ENCODE peak calls at places on chromosomes 11 and 22, in ten cellular contexts. B, X, P, A, C, V, R, L, F and K are unnamed samples.

GRCh38 chr11:130449246-130449990 is 973 bp downstream of the ADAMTS15 start:
- DNase-seq in V (no peak), R (peak), X (peak), B (no peak), F (no peak), L (no peak), A (peak), P (no peak), C (peak), K (no peak)

GRCh38 chr11:107859459-107860239 is 1.1 kb upstream of the SLC35F2 start:
- DNase-seq in P (peak), X (no peak), F (peak), V (no peak), L (no peak), C (peak), B (peak), R (peak), A (no peak), K (no peak)

GRCh38 chr11:34346551-34346950 is 11.3 kb downstream of the ABTB2 start:
- DNase-seq in C (no peak), X (no peak), R (no peak), A (no peak), F (no peak), B (no peak), V (no peak), L (no peak), P (no peak), K (no peak)

GRCh38 chr11:75191330-75191717 is 40.4 kb downstream of the SLCO2B1 start:
- DNase-seq in C (no peak), R (no peak), A (no peak), V (no peak), B (no peak), L (no peak), X (no peak), F (no peak), P (no peak), K (peak)

GRCh38 chr11:69387409-69387885 is 93.5 kb downstream of the MYEOV start:
- DNase-seq in B (no peak), X (no peak), R (no peak), V (no peak), A (no peak), F (no peak), P (no peak), L (no peak), C (no peak), K (no peak)

GRCh38 chr22:24207264-24208011 is 26.2 kb downstream of the SUSD2 start:
- DNase-seq in B (no peak), R (no peak), X (no peak), P (no peak), L (no peak), V (no peak), F (no peak), C (no peak), A (peak), K (no peak)

GRCh38 chr22:24021304-24021703 is 10.2 kb downstream of the CABIN1 start:
- DNase-seq in L (no peak), B (no peak), A (no peak), P (no peak), F (no peak), X (no peak), V (no peak), C (no peak), R (no peak), K (no peak)

GRCh38 chr11:132220464-132220863 is 850.0 kb downstream of the NTM start:
- DNase-seq in B (no peak), L (peak), R (no peak), V (no peak), P (no peak), X (no peak), A (peak), F (no peak), C (no peak), K (no peak)

GRCh38 chr11:6472934-6473333 is 807 bp downstream of the TRIM3 start:
- DNase-seq in R (no peak), B (no peak), A (no peak), C (no peak), X (no peak), V (no peak), L (no peak), P (no peak), F (no peak), K (no peak)

GRCh38 chr22:37218771-37219411 is 6.6 kb upstream of the SSTR3 start:
- DNase-seq in A (no peak), P (no peak), V (no peak), F (no peak), X (no peak), L (no peak), C (no peak), B (no peak), R (no peak), K (no peak)

GRCh38 chr11:123518496-123519054 is 88.5 kb downstream of the GRAMD1B start:
- DNase-seq in X (no peak), B (no peak), C (no peak), R (no peak), L (no peak), V (no peak), F (no peak), A (no peak), P (no peak), K (no peak)

GRCh38 chr11:78940500-78941225 is 366.0 kb upstream of the NARS2 start:
- DNase-seq in A (no peak), P (no peak), C (no peak), V (no peak), F (no peak), R (peak), B (peak), X (no peak), L (no peak), K (no peak)

GRCh38 chr11:76652989-76653673 is 17.4 kb downstream of the LRRC32 start:
- DNase-seq in V (no peak), L (no peak), R (no peak), C (no peak), A (no peak), P (peak), F (peak), X (no peak), B (peak), K (peak)

GRCh38 chr22:46148885-46149492 is 1.3 kb upstream of the PPARA start:
- DNase-seq in V (no peak), B (no peak), L (no peak), R (no peak), P (no peak), F (no peak), X (no peak), A (no peak), C (peak), K (no peak)

GRCh38 chr11:57536947-57537654 is at the start of gene SMTNL1:
- DNase-seq in L (no peak), X (no peak), R (no peak), V (no peak), P (peak), B (no peak), C (no peak), A (no peak), F (no peak), K (peak)

GRCh38 chr11:120786206-120786735 is 237.6 kb upstream of the TBCEL start:
- DNase-seq in X (no peak), P (no peak), L (no peak), C (no peak), V (no peak), F (no peak), A (no peak), B (no peak), R (no peak), K (no peak)

GRCh38 chr11:34052608-34053160 is 1.2 kb downstream of the CAPRIN1 start:
- DNase-seq in L (no peak), A (no peak), R (no peak), X (peak), P (peak), C (peak), F (peak), V (no peak), B (no peak), K (no peak)

GRCh38 chr11:86784247-86784681 is 16.1 kb upstream of the PRSS23 start:
- DNase-seq in P (no peak), V (no peak), X (no peak), C (no peak), F (peak), A (peak), L (no peak), R (no peak), B (no peak), K (no peak)

GRCh38 chr11:118536726-118537125 is 5.7 kb downstream of the TMEM25 start:
- DNase-seq in L (no peak), A (no peak), X (no peak), R (no peak), P (no peak), V (no peak), B (no peak), F (no peak), C (peak), K (no peak)

GRCh38 chr11:123628936-123629683 is 25.3 kb downstream of the SCN3B start:
- DNase-seq in L (no peak), C (peak), B (no peak), X (no peak), A (no peak), V (no peak), F (peak), P (no peak), R (no peak), K (no peak)

GRCh38 chr11:118438314-118438931 is 2.1 kb downstream of the KMT2A start:
- DNase-seq in A (peak), L (peak), F (peak), R (peak), V (no peak), P (no peak), X (peak), B (peak), C (peak), K (no peak)

GRCh38 chr11:70050243-70050642 is 27.9 kb upstream of the ANO1 start:
- DNase-seq in X (no peak), A (no peak), L (no peak), R (no peak), B (peak), F (no peak), V (no peak), C (no peak), P (no peak), K (no peak)

GRCh38 chr11:10566257-10566956 is 2.1 kb downstream of the LYVE1 start:
- DNase-seq in L (no peak), B (no peak), R (no peak), A (no peak), C (no peak), V (no peak), F (no peak), P (no peak), X (no peak), K (no peak)

GRCh38 chr11:10565493-10565892 is 3.0 kb downstream of the LYVE1 start:
- DNase-seq in R (no peak), F (no peak), A (no peak), V (no peak), B (no peak), P (no peak), L (no peak), C (no peak), X (no peak), K (no peak)

GRCh38 chr11:10567466-10567865 is 999 bp downstream of the LYVE1 start:
- DNase-seq in A (no peak), X (no peak), V (no peak), C (no peak), L (no peak), P (no peak), B (no peak), F (no peak), R (no peak), K (no peak)

GRCh38 chr11:10564030-10564429 is 4.4 kb downstream of the LYVE1 start:
- DNase-seq in V (no peak), F (no peak), L (no peak), B (no peak), X (no peak), A (no peak), P (no peak), C (no peak), R (no peak), K (no peak)

DNA sequence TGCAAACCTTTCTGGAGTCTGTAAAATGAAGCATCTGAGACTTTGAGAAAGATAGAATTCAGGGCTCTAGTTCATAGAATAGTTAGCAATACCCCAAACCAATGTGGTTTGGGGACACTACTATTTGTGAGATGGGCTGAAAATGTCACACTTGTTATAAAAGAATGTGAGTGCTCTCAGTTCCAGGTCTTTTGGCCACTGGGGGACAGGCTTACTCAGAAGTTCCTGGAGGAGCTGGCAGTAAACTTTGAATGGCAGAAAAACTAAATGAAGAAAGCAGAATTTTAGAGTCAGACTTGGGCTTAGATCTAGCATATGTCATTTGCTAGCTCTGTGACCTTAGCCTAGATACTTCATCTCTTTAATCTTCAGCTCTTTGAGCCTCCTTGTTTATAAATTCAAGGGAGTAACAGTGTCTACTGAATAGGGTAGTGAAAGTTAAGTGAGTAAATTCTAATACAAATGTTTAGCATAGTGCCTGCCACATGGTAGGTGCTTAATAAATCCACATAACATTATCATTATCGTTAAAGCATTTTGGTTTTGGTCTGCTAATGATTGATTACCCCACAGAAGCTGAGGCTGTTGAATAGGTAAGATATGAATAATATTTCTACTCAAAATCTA is 3.7 kb downstream of the LYVE1 start:
- DNase-seq in A (no peak), F (no peak), B (no peak), R (no peak), V (no peak), X (no peak), L (no peak), C (peak), P (no peak), K (no peak)
- TF ChIP-seq CTCF in A (peak), F (no peak), B (peak), R (no peak), V (no peak), X (peak), L (peak), C (peak), P (peak), K (peak)

GRCh38 chr11:5452712-5453111 is 3.6 kb downstream of the OR51I2 start:
- DNase-seq in R (no peak), L (no peak), F (no peak), P (no peak), B (no peak), V (no peak), C (no peak), A (no peak), X (no peak), K (no peak)
- TF ChIP-seq CTCF in R (no peak), L (no peak), F (no peak), P (no peak), B (peak), V (peak), C (no peak), A (no peak), X (no peak), K (peak)

DNA sequence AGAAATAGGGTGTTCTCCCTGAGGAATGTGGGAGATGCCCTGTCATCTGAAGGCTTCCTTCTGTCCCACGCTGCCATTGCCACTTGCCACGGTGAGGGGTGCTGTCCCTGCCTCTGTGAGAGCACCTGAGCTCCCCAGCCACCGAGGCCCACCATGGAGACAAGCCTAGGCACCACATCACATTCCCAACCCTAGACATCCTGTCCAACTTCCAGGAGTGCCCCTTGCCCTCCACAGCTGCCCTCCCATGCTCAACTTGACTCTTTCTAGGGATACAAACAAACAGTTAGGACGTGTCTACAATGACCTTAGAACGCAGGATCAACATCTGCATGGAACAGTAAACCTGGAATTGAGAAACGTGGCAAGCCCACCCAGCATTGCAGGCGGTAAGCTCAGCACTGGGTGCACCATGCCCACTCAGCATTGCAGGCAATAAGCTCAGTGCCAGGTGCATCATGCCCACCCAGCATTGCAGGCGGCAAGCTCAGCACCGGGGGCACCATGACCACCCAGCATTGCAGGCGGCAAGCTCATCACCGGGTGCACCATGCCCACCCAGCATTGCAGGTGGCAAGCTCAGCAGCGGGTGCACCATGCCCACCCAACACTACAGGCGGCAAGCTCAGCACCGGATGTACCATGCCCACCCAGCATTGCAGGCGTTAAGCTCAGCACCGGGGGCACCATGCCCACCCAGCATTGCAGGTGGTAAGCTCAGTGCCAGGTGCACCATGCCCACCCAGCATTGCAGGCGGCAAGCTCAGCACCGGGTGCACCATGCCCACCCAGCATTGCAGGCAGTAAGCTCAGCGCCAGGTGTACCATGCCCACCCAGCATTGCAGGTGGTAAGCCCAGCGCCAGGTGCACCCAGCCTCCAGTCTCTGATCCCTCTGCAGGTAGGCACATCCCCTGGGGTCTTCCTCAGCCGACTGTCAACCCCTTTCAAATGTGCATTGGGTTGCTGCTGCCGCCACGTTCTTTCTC is 1463.9 kb downstream of the TBC1D22A start:
- DNase-seq in P (no peak), R (no peak), L (no peak), F (no peak), B (no peak), C (no peak), A (no peak), V (no peak), X (no peak), K (no peak)
- TF ChIP-seq CTCF in P (no peak), R (no peak), L (no peak), F (no peak), B (no peak), C (no peak), A (no peak), V (no peak), X (no peak), K (no peak)

DNA sequence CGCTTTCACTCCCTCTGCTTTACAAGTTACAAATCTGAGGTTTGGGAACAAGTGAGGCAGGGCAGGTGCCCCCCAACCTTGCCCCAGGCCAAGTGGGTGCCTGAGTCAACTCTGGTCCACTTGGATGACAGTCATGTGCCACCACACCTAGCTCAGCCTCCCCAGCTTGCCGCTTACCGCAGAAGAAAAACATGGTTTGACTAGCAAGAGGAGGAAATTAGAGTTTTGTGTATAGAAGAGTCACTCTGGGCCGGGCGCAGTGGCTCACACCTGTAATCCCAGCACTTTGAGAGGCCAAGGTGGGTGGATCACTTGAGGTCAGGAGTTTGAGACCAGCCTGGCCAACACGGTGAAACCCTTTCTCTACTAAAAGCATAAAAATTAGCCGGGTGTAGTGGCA is 27.7 kb upstream of the CHKA start:
- DNase-seq in P (no peak), F (no peak), L (no peak), X (no peak), B (no peak), A (no peak), V (no peak), R (no peak), C (no peak), K (no peak)
- TF ChIP-seq CTCF in P (no peak), F (no peak), L (no peak), X (no peak), B (no peak), A (no peak), V (no peak), R (no peak), C (no peak), K (no peak)

DNA sequence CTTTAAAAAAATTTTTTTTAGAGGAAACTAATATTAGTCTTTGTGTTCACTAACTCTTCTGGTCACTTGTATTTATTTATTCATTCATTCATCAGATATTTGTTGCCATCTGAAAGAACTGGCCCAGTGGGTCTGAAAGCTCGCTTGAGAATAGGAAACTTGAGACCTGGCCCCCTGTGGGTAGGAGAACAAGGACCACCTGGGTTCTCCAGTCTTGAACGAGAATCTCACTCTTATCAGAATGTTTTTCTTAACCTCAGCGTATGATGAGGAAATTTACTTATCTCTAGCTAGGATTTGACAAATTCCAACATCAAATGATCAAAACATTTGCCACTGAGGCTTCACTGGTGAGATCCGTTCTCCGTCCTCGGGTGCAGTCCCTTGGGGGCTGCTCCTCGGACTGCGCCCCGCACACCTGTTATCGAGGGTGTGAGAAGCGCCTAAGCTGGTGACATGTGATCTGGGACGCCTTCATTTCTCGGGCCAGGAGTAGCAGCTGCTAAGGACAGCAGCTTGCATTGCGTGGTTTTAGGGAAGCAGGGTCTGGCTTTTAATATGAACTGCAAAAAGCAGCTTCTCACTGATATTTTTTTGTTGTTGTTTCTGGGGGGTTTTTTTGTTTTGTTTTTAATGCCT is 6.3 kb downstream of the C22orf31 start:
- DNase-seq in A (no peak), X (no peak), C (no peak), F (no peak), B (no peak), R (peak), P (no peak), V (no peak), L (no peak), K (no peak)
- TF ChIP-seq CTCF in A (no peak), X (no peak), C (no peak), F (no peak), B (no peak), R (no peak), P (no peak), V (no peak), L (no peak), K (no peak)